ENCODE peak calls at places on chromosomes 16 and 17, in six cellular contexts. One of them, this sample, is unnamed.

GRCh38 chr16:59964232-59964924 is 1230.3 kb upstream of the GOT2 start:
- DNase-seq in substantia nigra: no peak
- DNase-seq in stimulated activated naive CD8-positive, alpha-beta T cell treated with anti-CD3 and anti-CD28 coated beads, Interleukin-15, Interleukin-2, amounts not matched to agents 100 U/mL and 50 U/mL, for 24 hours: no peak
- DNase-seq in fibroblast of pulmonary artery: no peak
- DNase-seq in IMR-90: no peak
- DNase-seq in ELR: peak
- DNase-seq in this sample: no peak

GRCh38 chr16:65519402-65519801 is 397.5 kb upstream of the CDH11 start:
- DNase-seq in substantia nigra: no peak
- DNase-seq in stimulated activated naive CD8-positive, alpha-beta T cell treated with anti-CD3 and anti-CD28 coated beads, Interleukin-15, Interleukin-2, amounts not matched to agents 100 U/mL and 50 U/mL, for 24 hours: no peak
- DNase-seq in fibroblast of pulmonary artery: no peak
- DNase-seq in IMR-90: no peak
- DNase-seq in ELR: no peak
- DNase-seq in this sample: no peak

GRCh38 chr16:46719528-46719927 is 28.6 kb downstream of the MYLK3 start:
- DNase-seq in substantia nigra: no peak
- DNase-seq in stimulated activated naive CD8-positive, alpha-beta T cell treated with anti-CD3 and anti-CD28 coated beads, Interleukin-15, Interleukin-2, amounts not matched to agents 100 U/mL and 50 U/mL, for 24 hours: no peak
- DNase-seq in fibroblast of pulmonary artery: no peak
- DNase-seq in IMR-90: no peak
- DNase-seq in ELR: no peak
- DNase-seq in this sample: no peak

GRCh38 chr16:22198547-22199293 is 7.4 kb upstream of the EEF2K start:
- DNase-seq in substantia nigra: no peak
- DNase-seq in stimulated activated naive CD8-positive, alpha-beta T cell treated with anti-CD3 and anti-CD28 coated beads, Interleukin-15, Interleukin-2, amounts not matched to agents 100 U/mL and 50 U/mL, for 24 hours: no peak
- DNase-seq in fibroblast of pulmonary artery: no peak
- DNase-seq in IMR-90: peak
- DNase-seq in ELR: peak
- DNase-seq in this sample: no peak

GRCh38 chr17:83176272-83176955 is 97.0 kb downstream of the METRNL start:
- DNase-seq in substantia nigra: no peak
- DNase-seq in stimulated activated naive CD8-positive, alpha-beta T cell treated with anti-CD3 and anti-CD28 coated beads, Interleukin-15, Interleukin-2, amounts not matched to agents 100 U/mL and 50 U/mL, for 24 hours: no peak
- DNase-seq in fibroblast of pulmonary artery: no peak
- DNase-seq in IMR-90: no peak
- DNase-seq in ELR: no peak
- DNase-seq in this sample: no peak

GRCh38 chr17:15382866-15383265 is 41.5 kb upstream of the TEKT3 start:
- DNase-seq in substantia nigra: no peak
- DNase-seq in stimulated activated naive CD8-positive, alpha-beta T cell treated with anti-CD3 and anti-CD28 coated beads, Interleukin-15, Interleukin-2, amounts not matched to agents 100 U/mL and 50 U/mL, for 24 hours: no peak
- DNase-seq in fibroblast of pulmonary artery: no peak
- DNase-seq in IMR-90: no peak
- DNase-seq in ELR: no peak
- DNase-seq in this sample: no peak

GRCh38 chr17:17818088-17818526 is 18.7 kb downstream of the SREBF1 start:
- DNase-seq in substantia nigra: no peak
- DNase-seq in stimulated activated naive CD8-positive, alpha-beta T cell treated with anti-CD3 and anti-CD28 coated beads, Interleukin-15, Interleukin-2, amounts not matched to agents 100 U/mL and 50 U/mL, for 24 hours: no peak
- DNase-seq in fibroblast of pulmonary artery: peak
- DNase-seq in IMR-90: peak
- DNase-seq in ELR: peak
- DNase-seq in this sample: no peak

GRCh38 chr17:83041305-83041704 is 38.1 kb upstream of the METRNL start:
- DNase-seq in substantia nigra: no peak
- DNase-seq in stimulated activated naive CD8-positive, alpha-beta T cell treated with anti-CD3 and anti-CD28 coated beads, Interleukin-15, Interleukin-2, amounts not matched to agents 100 U/mL and 50 U/mL, for 24 hours: no peak
- DNase-seq in fibroblast of pulmonary artery: no peak
- DNase-seq in IMR-90: peak
- DNase-seq in ELR: peak
- DNase-seq in this sample: no peak

GRCh38 chr16:8751481-8752311 is 45.7 kb downstream of the TMEM186 start:
- DNase-seq in substantia nigra: no peak
- DNase-seq in stimulated activated naive CD8-positive, alpha-beta T cell treated with anti-CD3 and anti-CD28 coated beads, Interleukin-15, Interleukin-2, amounts not matched to agents 100 U/mL and 50 U/mL, for 24 hours: no peak
- DNase-seq in fibroblast of pulmonary artery: peak
- DNase-seq in IMR-90: peak
- DNase-seq in ELR: peak
- DNase-seq in this sample: no peak

GRCh38 chr16:87964049-87964448 is 12.8 kb downstream of the BANP start:
- DNase-seq in substantia nigra: no peak
- DNase-seq in stimulated activated naive CD8-positive, alpha-beta T cell treated with anti-CD3 and anti-CD28 coated beads, Interleukin-15, Interleukin-2, amounts not matched to agents 100 U/mL and 50 U/mL, for 24 hours: no peak
- DNase-seq in fibroblast of pulmonary artery: no peak
- DNase-seq in IMR-90: no peak
- DNase-seq in ELR: no peak
- DNase-seq in this sample: no peak

GRCh38 chr16:20957153-20957552 is 56.6 kb downstream of the LYRM1 start:
- DNase-seq in substantia nigra: no peak
- DNase-seq in stimulated activated naive CD8-positive, alpha-beta T cell treated with anti-CD3 and anti-CD28 coated beads, Interleukin-15, Interleukin-2, amounts not matched to agents 100 U/mL and 50 U/mL, for 24 hours: no peak
- DNase-seq in fibroblast of pulmonary artery: no peak
- DNase-seq in IMR-90: no peak
- DNase-seq in ELR: no peak
- DNase-seq in this sample: no peak

GRCh38 chr16:65312795-65313194 is 190.9 kb upstream of the CDH11 start:
- DNase-seq in substantia nigra: no peak
- DNase-seq in stimulated activated naive CD8-positive, alpha-beta T cell treated with anti-CD3 and anti-CD28 coated beads, Interleukin-15, Interleukin-2, amounts not matched to agents 100 U/mL and 50 U/mL, for 24 hours: no peak
- DNase-seq in fibroblast of pulmonary artery: peak
- DNase-seq in IMR-90: peak
- DNase-seq in ELR: peak
- DNase-seq in this sample: no peak

GRCh38 chr16:12440233-12440530 is 363.5 kb downstream of the CPPED1 start:
- DNase-seq in substantia nigra: no peak
- DNase-seq in stimulated activated naive CD8-positive, alpha-beta T cell treated with anti-CD3 and anti-CD28 coated beads, Interleukin-15, Interleukin-2, amounts not matched to agents 100 U/mL and 50 U/mL, for 24 hours: no peak
- DNase-seq in fibroblast of pulmonary artery: peak
- DNase-seq in IMR-90: peak
- DNase-seq in ELR: no peak
- DNase-seq in this sample: no peak

GRCh38 chr16:83329466-83329865 is 478.3 kb upstream of the HSBP1 start:
- DNase-seq in substantia nigra: no peak
- DNase-seq in stimulated activated naive CD8-positive, alpha-beta T cell treated with anti-CD3 and anti-CD28 coated beads, Interleukin-15, Interleukin-2, amounts not matched to agents 100 U/mL and 50 U/mL, for 24 hours: no peak
- DNase-seq in fibroblast of pulmonary artery: no peak
- DNase-seq in IMR-90: no peak
- DNase-seq in ELR: no peak
- DNase-seq in this sample: no peak

GRCh38 chr16:86517652-86518258 is 7.4 kb downstream of the FOXF1 start:
- DNase-seq in substantia nigra: peak
- DNase-seq in stimulated activated naive CD8-positive, alpha-beta T cell treated with anti-CD3 and anti-CD28 coated beads, Interleukin-15, Interleukin-2, amounts not matched to agents 100 U/mL and 50 U/mL, for 24 hours: peak
- DNase-seq in fibroblast of pulmonary artery: peak
- DNase-seq in IMR-90: peak
- DNase-seq in ELR: peak
- DNase-seq in this sample: no peak

GRCh38 chr16:22386976-22387375 is 12.6 kb upstream of the CDR2 start:
- DNase-seq in substantia nigra: no peak
- DNase-seq in stimulated activated naive CD8-positive, alpha-beta T cell treated with anti-CD3 and anti-CD28 coated beads, Interleukin-15, Interleukin-2, amounts not matched to agents 100 U/mL and 50 U/mL, for 24 hours: no peak
- DNase-seq in fibroblast of pulmonary artery: peak
- DNase-seq in IMR-90: peak
- DNase-seq in ELR: peak
- DNase-seq in this sample: no peak

GRCh38 chr17:77285594-77286390 is 145.0 kb downstream of the SEC14L1 start:
- DNase-seq in substantia nigra: no peak
- DNase-seq in stimulated activated naive CD8-positive, alpha-beta T cell treated with anti-CD3 and anti-CD28 coated beads, Interleukin-15, Interleukin-2, amounts not matched to agents 100 U/mL and 50 U/mL, for 24 hours: no peak
- DNase-seq in fibroblast of pulmonary artery: peak
- DNase-seq in IMR-90: peak
- DNase-seq in ELR: peak
- DNase-seq in this sample: no peak

GRCh38 chr16:85573696-85574641 is 39.2 kb upstream of the GSE1 start:
- DNase-seq in substantia nigra: no peak
- DNase-seq in stimulated activated naive CD8-positive, alpha-beta T cell treated with anti-CD3 and anti-CD28 coated beads, Interleukin-15, Interleukin-2, amounts not matched to agents 100 U/mL and 50 U/mL, for 24 hours: no peak
- DNase-seq in fibroblast of pulmonary artery: peak
- DNase-seq in IMR-90: peak
- DNase-seq in ELR: no peak
- DNase-seq in this sample: no peak

GRCh38 chr16:81513204-81514040 is 68.8 kb downstream of the CMIP start:
- DNase-seq in substantia nigra: no peak
- DNase-seq in stimulated activated naive CD8-positive, alpha-beta T cell treated with anti-CD3 and anti-CD28 coated beads, Interleukin-15, Interleukin-2, amounts not matched to agents 100 U/mL and 50 U/mL, for 24 hours: no peak
- DNase-seq in fibroblast of pulmonary artery: peak
- DNase-seq in IMR-90: no peak
- DNase-seq in ELR: no peak
- DNase-seq in this sample: no peak

GRCh38 chr17:27396941-27397340 is 59.3 kb upstream of the KSR1 start:
- DNase-seq in substantia nigra: no peak
- DNase-seq in stimulated activated naive CD8-positive, alpha-beta T cell treated with anti-CD3 and anti-CD28 coated beads, Interleukin-15, Interleukin-2, amounts not matched to agents 100 U/mL and 50 U/mL, for 24 hours: no peak
- DNase-seq in fibroblast of pulmonary artery: peak
- DNase-seq in IMR-90: peak
- DNase-seq in ELR: no peak
- DNase-seq in this sample: no peak

GRCh38 chr17:31431098-31431794 is 39.8 kb downstream of the RAB11FIP4 start:
- DNase-seq in substantia nigra: no peak
- DNase-seq in stimulated activated naive CD8-positive, alpha-beta T cell treated with anti-CD3 and anti-CD28 coated beads, Interleukin-15, Interleukin-2, amounts not matched to agents 100 U/mL and 50 U/mL, for 24 hours: no peak
- DNase-seq in fibroblast of pulmonary artery: no peak
- DNase-seq in IMR-90: no peak
- DNase-seq in ELR: no peak
- DNase-seq in this sample: no peak

GRCh38 chr16:83974475-83974874 is 6.4 kb downstream of the NECAB2 start:
- DNase-seq in substantia nigra: no peak
- DNase-seq in stimulated activated naive CD8-positive, alpha-beta T cell treated with anti-CD3 and anti-CD28 coated beads, Interleukin-15, Interleukin-2, amounts not matched to agents 100 U/mL and 50 U/mL, for 24 hours: no peak
- DNase-seq in fibroblast of pulmonary artery: no peak
- DNase-seq in IMR-90: no peak
- DNase-seq in ELR: no peak
- DNase-seq in this sample: no peak

GRCh38 chr16:87856796-87857228 is 12.5 kb downstream of the SLC7A5 start:
- DNase-seq in substantia nigra: no peak
- DNase-seq in stimulated activated naive CD8-positive, alpha-beta T cell treated with anti-CD3 and anti-CD28 coated beads, Interleukin-15, Interleukin-2, amounts not matched to agents 100 U/mL and 50 U/mL, for 24 hours: no peak
- DNase-seq in fibroblast of pulmonary artery: no peak
- DNase-seq in IMR-90: no peak
- DNase-seq in ELR: peak
- DNase-seq in this sample: no peak

GRCh38 chr17:32497431-32498205 is 10.8 kb downstream of the CDK5R1 start:
- DNase-seq in substantia nigra: no peak
- DNase-seq in stimulated activated naive CD8-positive, alpha-beta T cell treated with anti-CD3 and anti-CD28 coated beads, Interleukin-15, Interleukin-2, amounts not matched to agents 100 U/mL and 50 U/mL, for 24 hours: no peak
- DNase-seq in fibroblast of pulmonary artery: no peak
- DNase-seq in IMR-90: no peak
- DNase-seq in ELR: peak
- DNase-seq in this sample: no peak

GRCh38 chr16:25192096-25192495 is 24.7 kb upstream of the AQP8 start:
- DNase-seq in substantia nigra: no peak
- DNase-seq in stimulated activated naive CD8-positive, alpha-beta T cell treated with anti-CD3 and anti-CD28 coated beads, Interleukin-15, Interleukin-2, amounts not matched to agents 100 U/mL and 50 U/mL, for 24 hours: no peak
- DNase-seq in fibroblast of pulmonary artery: no peak
- DNase-seq in IMR-90: peak
- DNase-seq in ELR: peak
- DNase-seq in this sample: no peak

GRCh38 chr17:5873781-5874180 is 196.4 kb upstream of the WSCD1 start:
- DNase-seq in substantia nigra: no peak
- DNase-seq in stimulated activated naive CD8-positive, alpha-beta T cell treated with anti-CD3 and anti-CD28 coated beads, Interleukin-15, Interleukin-2, amounts not matched to agents 100 U/mL and 50 U/mL, for 24 hours: no peak
- DNase-seq in fibroblast of pulmonary artery: no peak
- DNase-seq in IMR-90: no peak
- DNase-seq in ELR: no peak
- DNase-seq in this sample: no peak

This sample was measured in T-cell.